ENCODE peak calls at places on chromosome 14, in seven cellular contexts. K is HuH-7; N is smooth muscle cell of the brain vasculature; X is NCI-H2081; G is coronary artery; H is activated CD4-positive, CD25-positive, alpha-beta regulatory T cell treated with anti-CD3 and anti-CD28 coated beads, Interleukin-2, amount 50 U/mL, for 16 hours; W is caudate nucleus. T is an unnamed sample.

GRCh38 chr14:89746654-89747053 is 207.9 kb downstream of the EFCAB11 start:
- DNase-seq in X (no peak), H (no peak), N (no peak), W (no peak), G (no peak), K (no peak), T (no peak)

GRCh38 chr14:49863483-49864262 is 11.1 kb upstream of the NEMF start:
- DNase-seq in H (no peak), X (no peak), N (no peak), K (no peak), G (no peak), W (no peak), T (no peak)

GRCh38 chr14:50533806-50534205 is 1.4 kb upstream of the MAP4K5 start:
- DNase-seq in X (no peak), W (peak), K (no peak), H (no peak), N (no peak), G (no peak), T (no peak)

GRCh38 chr14:105859717-105860614 is 333.6 kb downstream of the TMEM121 start:
- DNase-seq in X (no peak), H (no peak), K (no peak), N (no peak), W (no peak), G (peak), T (no peak)

GRCh38 chr14:77278461-77279230 is 7.6 kb upstream of the NGB start:
- DNase-seq in N (no peak), X (no peak), W (no peak), K (no peak), H (no peak), G (no peak), T (no peak)

GRCh38 chr14:73365727-73366126 is 92.6 kb downstream of the NUMB start:
- DNase-seq in K (peak), H (no peak), W (no peak), X (no peak), N (no peak), G (no peak), T (no peak)

GRCh38 chr14:57851354-57851753 is 14.5 kb downstream of the SLC35F4 start:
- DNase-seq in X (no peak), K (no peak), W (no peak), N (no peak), H (no peak), G (no peak), T (no peak)

GRCh38 chr14:104885031-104885972 is 20.2 kb downstream of the CEP170B start:
- DNase-seq in W (no peak), X (no peak), K (no peak), N (no peak), H (no peak), G (no peak), T (no peak)

GRCh38 chr14:96145116-96145864 is 59.3 kb upstream of the BDKRB2 start:
- DNase-seq in G (no peak), K (no peak), N (peak), H (no peak), X (no peak), W (no peak), T (no peak)

GRCh38 chr14:81517798-81518398 is 15.8 kb downstream of the SEL1L start:
- DNase-seq in X (no peak), W (no peak), N (no peak), G (no peak), H (no peak), K (no peak), T (no peak)

GRCh38 chr14:61298834-61299233 is 17.7 kb upstream of the TMEM30B start:
- DNase-seq in X (no peak), W (no peak), N (no peak), G (no peak), K (no peak), H (no peak), T (no peak)

GRCh38 chr14:92914087-92914656 is 8.8 kb upstream of the CHGA start:
- DNase-seq in G (no peak), N (no peak), X (no peak), K (peak), H (no peak), W (no peak), T (no peak)

GRCh38 chr14:61219673-61220072 is 61.5 kb downstream of the TMEM30B start:
- DNase-seq in H (no peak), G (no peak), X (no peak), W (no peak), K (no peak), N (no peak), T (no peak)

GRCh38 chr14:53896773-53897172 is 59.9 kb downstream of the BMP4 start:
- DNase-seq in N (no peak), G (no peak), W (no peak), X (no peak), K (no peak), H (no peak), T (no peak)

GRCh38 chr14:21825147-21825743 is 151.6 kb upstream of the OR4E1 start:
- DNase-seq in K (peak), X (no peak), N (no peak), W (no peak), G (no peak), H (peak), T (peak)

GRCh38 chr14:64569108-64570045 is 19.6 kb downstream of the PPP1R36 start:
- DNase-seq in G (peak), H (no peak), K (no peak), N (no peak), W (peak), X (no peak), T (peak)

GRCh38 chr14:74424606-74425005 is 1.4 kb downstream of the SYNDIG1L start:
- DNase-seq in W (no peak), X (no peak), K (no peak), H (no peak), G (no peak), N (no peak), T (no peak)

GRCh38 chr14:99568567-99569560 is 35.1 kb downstream of the CCDC85C start:
- DNase-seq in K (no peak), N (no peak), H (no peak), G (no peak), W (no peak), X (no peak), T (no peak)

GRCh38 chr14:99995700-99996356 is 69.4 kb upstream of the EVL start:
- DNase-seq in G (no peak), W (peak), N (no peak), H (peak), K (peak), X (peak), T (peak)

GRCh38 chr14:97781961-97782360 is 984.8 kb downstream of the VRK1 start:
- DNase-seq in X (no peak), W (no peak), N (no peak), K (no peak), H (no peak), G (no peak), T (no peak)

GRCh38 chr14:30521899-30522736 is 36.8 kb upstream of the G2E3 start:
- DNase-seq in W (no peak), H (no peak), G (no peak), K (no peak), X (peak), N (peak), T (peak)

GRCh38 chr14:36402867-36403266 is 82.4 kb upstream of the MBIP start:
- DNase-seq in W (no peak), G (no peak), H (no peak), K (no peak), N (no peak), X (no peak), T (no peak)

GRCh38 chr14:61472025-61472672 is 150.8 kb downstream of the PRKCH start:
- DNase-seq in N (peak), H (no peak), G (no peak), X (no peak), K (no peak), W (no peak), T (no peak)

GRCh38 chr14:71597955-71598659 is 334.1 kb upstream of the RGS6 start:
- DNase-seq in H (no peak), G (no peak), N (no peak), K (no peak), W (no peak), X (no peak), T (no peak)

GRCh38 chr14:74974364-74975058 is 19.1 kb upstream of the PGF start:
- DNase-seq in W (no peak), H (no peak), X (no peak), G (peak), N (no peak), K (no peak), T (peak)

GRCh38 chr14:21978184-21978998 is 304.8 kb upstream of the OR4E1 start:
- DNase-seq in W (no peak), N (no peak), K (peak), H (peak), G (no peak), X (no peak), T (peak)

GRCh38 chr14:20772650-20773049 is 4.4 kb downstream of the EDDM3B start:
- DNase-seq in G (no peak), H (no peak), N (no peak), K (no peak), X (no peak), W (no peak), T (no peak)

GRCh38 chr14:58944226-58944769 is 244.2 kb upstream of the DAAM1 start:
- DNase-seq in H (no peak), W (peak), X (peak), N (no peak), K (no peak), G (no peak), T (peak)

GRCh38 chr14:57559561-57559960 is 65.9 kb upstream of the CCDC198 start:
- DNase-seq in G (no peak), X (no peak), W (no peak), N (no peak), H (no peak), K (no peak), T (no peak)

GRCh38 chr14:68442828-68443460 is 349.9 kb downstream of the ZFP36L1 start:
- DNase-seq in G (no peak), W (no peak), X (no peak), K (no peak), N (no peak), H (no peak), T (no peak)

GRCh38 chr14:70127186-70127585 is 61.6 kb downstream of the SLC8A3 start:
- DNase-seq in N (no peak), X (no peak), G (no peak), H (no peak), K (no peak), W (no peak), T (no peak)

GRCh38 chr14:71206766-71207371 is 299.6 kb downstream of the PCNX1 start:
- DNase-seq in X (no peak), H (no peak), K (no peak), G (peak), W (peak), N (no peak), T (no peak)

T was measured in Caco-2.